ENCODE peak calls at places on chromosomes 12 and 14, in eight cellular contexts. M is psoas muscle, J is AG09319, N is bronchial epithelial cell, R is colonic mucosa, I is dorsolateral prefrontal cortex, S is GM12864, A is progenitor cell of endocrine pancreas. K is an unnamed sample.

GRCh38 chr14:48125654-48126053 is 450.2 kb upstream of the MDGA2 start:
- DNase-seq in M (no peak), J (no peak), N (no peak), R (no peak), I (no peak), S (no peak), A (no peak), K (no peak)

GRCh38 chr12:92403210-92404175 is 257.8 kb upstream of the BTG1 start:
- DNase-seq in M (no peak), J (no peak), N (no peak), R (peak), I (no peak), S (peak), A (no peak), K (peak)

GRCh38 chr12:52246720-52247621 is 13.9 kb downstream of the KRT7 start:
- DNase-seq in M (peak), J (no peak), N (no peak), R (peak), I (peak), S (no peak), A (no peak), K (peak)

GRCh38 chr12:4271433-4272013 is 2.0 kb upstream of the CCND2 start:
- DNase-seq in M (no peak), J (no peak), N (peak), R (no peak), I (no peak), S (no peak), A (no peak), K (peak)

GRCh38 chr14:37894463-37894862 is 299.0 kb downstream of the TTC6 start:
- DNase-seq in M (no peak), J (no peak), N (no peak), R (no peak), I (no peak), S (no peak), A (no peak), K (no peak)

GRCh38 chr12:22332191-22332590 is 2.3 kb downstream of the ST8SIA1 start:
- DNase-seq in M (no peak), J (no peak), N (no peak), R (no peak), I (no peak), S (no peak), A (no peak), K (no peak)

GRCh38 chr14:68659021-68659931 is 133.6 kb downstream of the ZFP36L1 start:
- DNase-seq in M (no peak), J (no peak), N (no peak), R (no peak), I (no peak), S (no peak), A (no peak), K (no peak)

GRCh38 chr14:53044486-53044885 is 93.6 kb upstream of the FERMT2 start:
- DNase-seq in M (no peak), J (peak), N (no peak), R (no peak), I (no peak), S (no peak), A (no peak), K (no peak)

GRCh38 chr14:67668559-67668958 is 5.9 kb downstream of the VTI1B start:
- DNase-seq in M (no peak), J (no peak), N (no peak), R (no peak), I (no peak), S (no peak), A (no peak), K (no peak)

GRCh38 chr12:45549503-45549902 is 180.0 kb upstream of the ARID2 start:
- DNase-seq in M (no peak), J (no peak), N (no peak), R (no peak), I (no peak), S (no peak), A (no peak), K (no peak)

GRCh38 chr12:74337951-74338350 is 199.7 kb upstream of the ATXN7L3B start:
- DNase-seq in M (no peak), J (no peak), N (peak), R (no peak), I (no peak), S (no peak), A (no peak), K (no peak)

GRCh38 chr14:105484069-105484996 is 2.4 kb upstream of the CRIP1 start:
- DNase-seq in M (no peak), J (no peak), N (no peak), R (peak), I (no peak), S (no peak), A (no peak), K (no peak)

GRCh38 chr14:92793709-92794546 is at the start of gene GOLGA5:
- DNase-seq in M (peak), J (peak), N (peak), R (peak), I (peak), S (peak), A (peak), K (peak)

GRCh38 chr12:92299344-92299743 is 153.7 kb upstream of the BTG1 start:
- DNase-seq in M (no peak), J (no peak), N (no peak), R (no peak), I (no peak), S (no peak), A (no peak), K (no peak)

GRCh38 chr14:51023964-51024363 is 70.9 kb downstream of the TRIM9 start:
- DNase-seq in M (no peak), J (peak), N (no peak), R (no peak), I (peak), S (no peak), A (no peak), K (no peak)

GRCh38 chr12:1812650-1813302 is 7.6 kb upstream of the LRTM2 start:
- DNase-seq in M (peak), J (no peak), N (peak), R (no peak), I (no peak), S (no peak), A (no peak), K (no peak)

GRCh38 chr12:968561-968960 is 19.1 kb upstream of the RAD52 start:
- DNase-seq in M (no peak), J (no peak), N (no peak), R (no peak), I (no peak), S (no peak), A (no peak), K (no peak)

GRCh38 chr14:42854061-42854460 is 1247.4 kb downstream of the LRFN5 start:
- DNase-seq in M (no peak), J (no peak), N (no peak), R (no peak), I (no peak), S (no peak), A (no peak), K (no peak)

GRCh38 chr12:114186241-114187002 is 219.5 kb downstream of the TBX5 start:
- DNase-seq in M (no peak), J (no peak), N (no peak), R (no peak), I (peak), S (no peak), A (no peak), K (no peak)

GRCh38 chr12:58408516-58408915 is 467.1 kb downstream of the ATP23 start:
- DNase-seq in M (no peak), J (no peak), N (no peak), R (no peak), I (no peak), S (no peak), A (no peak), K (no peak)

GRCh38 chr14:54343276-54344121 is 53.3 kb upstream of the CDKN3 start:
- DNase-seq in M (no peak), J (no peak), N (no peak), R (no peak), I (no peak), S (no peak), A (no peak), K (no peak)

GRCh38 chr12:95623554-95624170 is 72.4 kb upstream of the USP44 start:
- DNase-seq in M (peak), J (peak), N (peak), R (peak), I (peak), S (no peak), A (peak), K (peak)

GRCh38 chr12:59911516-59911915 is 315.7 kb downstream of the SLC16A7 start:
- DNase-seq in M (no peak), J (no peak), N (peak), R (no peak), I (no peak), S (no peak), A (no peak), K (no peak)

GRCh38 chr12:56358836-56359532 is 923 bp downstream of the STAT2 start:
- DNase-seq in M (no peak), J (peak), N (peak), R (no peak), I (peak), S (peak), A (no peak), K (no peak)

GRCh38 chr14:99612065-99612736 is 8.2 kb upstream of the CCDC85C start:
- DNase-seq in M (no peak), J (no peak), N (peak), R (peak), I (no peak), S (no peak), A (no peak), K (no peak)

GRCh38 chr14:26191123-26191522 is 406.7 kb downstream of the NOVA1 start:
- DNase-seq in M (no peak), J (no peak), N (no peak), R (no peak), I (no peak), S (no peak), A (no peak), K (no peak)
- TF ChIP-seq CTCF in M (no peak), J (no peak), N (peak), R (no peak), I (no peak), S (no peak), A (peak), K (no peak)

GRCh38 chr14:78704965-78705364 is 534.8 kb downstream of the NRXN3 start:
- DNase-seq in M (no peak), J (no peak), N (no peak), R (no peak), I (no peak), S (no peak), A (no peak), K (no peak)

GRCh38 chr14:78697341-78697740 is 527.2 kb downstream of the NRXN3 start:
- DNase-seq in M (no peak), J (peak), N (peak), R (no peak), I (no peak), S (peak), A (no peak), K (peak)

GRCh38 chr14:78701246-78701645 is 531.1 kb downstream of the NRXN3 start:
- DNase-seq in M (no peak), J (no peak), N (peak), R (no peak), I (no peak), S (no peak), A (no peak), K (no peak)

GRCh38 chr14:78700236-78700635 is 530.1 kb downstream of the NRXN3 start:
- DNase-seq in M (no peak), J (no peak), N (no peak), R (no peak), I (no peak), S (no peak), A (no peak), K (no peak)

GRCh38 chr14:78698991-78699390 is 528.8 kb downstream of the NRXN3 start:
- DNase-seq in M (no peak), J (no peak), N (no peak), R (no peak), I (no peak), S (no peak), A (no peak), K (no peak)
- TF ChIP-seq CTCF in M (no peak), J (no peak), N (no peak), R (no peak), I (no peak), S (no peak), A (no peak), K (no peak)

GRCh38 chr12:123077298-123078113 is 73.4 kb downstream of the PITPNM2 start:
- DNase-seq in M (no peak), J (no peak), N (no peak), R (no peak), I (no peak), S (no peak), A (no peak), K (no peak)

GRCh38 chr12:123076604-123077297 is 74.1 kb downstream of the PITPNM2 start:
- DNase-seq in M (no peak), J (no peak), N (peak), R (no peak), I (no peak), S (no peak), A (no peak), K (peak)

GRCh38 chr12:123073962-123074801 is 76.7 kb downstream of the PITPNM2 start:
- DNase-seq in M (no peak), J (no peak), N (no peak), R (no peak), I (no peak), S (no peak), A (no peak), K (no peak)

GRCh38 chr12:123075092-123075491 is 75.8 kb downstream of the PITPNM2 start:
- DNase-seq in M (no peak), J (no peak), N (peak), R (no peak), I (no peak), S (no peak), A (no peak), K (no peak)

GRCh38 chr12:123075591-123076171 is 75.2 kb downstream of the PITPNM2 start:
- DNase-seq in M (no peak), J (no peak), N (no peak), R (peak), I (no peak), S (no peak), A (no peak), K (peak)
- TF ChIP-seq CTCF in M (no peak), J (no peak), N (no peak), R (no peak), I (no peak), S (no peak), A (no peak), K (no peak)

DNA sequence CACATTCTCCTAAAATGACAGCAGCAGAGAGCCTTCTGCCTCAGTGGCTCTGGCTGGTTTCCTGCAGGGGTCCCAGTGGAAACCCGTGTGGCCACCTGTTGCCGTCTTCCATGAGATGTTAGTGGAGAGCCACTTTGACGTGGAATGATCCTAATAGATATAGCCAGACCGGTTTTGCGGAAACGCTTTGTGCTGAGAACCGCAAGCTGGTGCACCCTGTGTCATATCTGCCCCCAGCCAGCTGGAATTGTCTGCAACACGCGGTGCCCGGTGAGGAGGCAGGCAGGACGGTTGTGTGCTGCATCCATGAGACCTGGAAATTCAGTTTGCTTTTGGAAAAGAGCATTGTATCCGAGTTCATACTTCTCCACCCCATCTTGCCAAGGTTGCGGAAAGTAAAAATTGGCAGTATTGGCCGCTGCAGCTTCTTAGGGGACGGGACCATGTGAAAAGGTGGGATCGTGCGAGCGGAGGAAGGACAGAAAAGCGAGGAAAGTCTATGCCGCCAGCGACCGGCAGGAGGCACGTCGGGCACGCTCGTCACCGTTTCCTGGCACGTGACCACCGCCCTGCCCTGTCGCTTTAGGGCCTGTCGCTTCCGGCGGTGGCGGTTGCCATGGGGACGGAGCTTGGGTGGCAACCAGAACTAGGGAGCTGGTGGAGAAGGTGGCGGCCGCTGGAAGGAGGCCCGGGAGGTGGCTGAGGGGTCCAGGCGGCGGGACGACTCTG is at the start of gene CFAP251:
- DNase-seq in M (peak), J (no peak), N (peak), R (peak), I (peak), S (peak), A (peak), K (peak)
- TF ChIP-seq CTCF in M (peak), J (peak), N (peak), R (peak), I (peak), S (peak), A (peak), K (peak)

DNA sequence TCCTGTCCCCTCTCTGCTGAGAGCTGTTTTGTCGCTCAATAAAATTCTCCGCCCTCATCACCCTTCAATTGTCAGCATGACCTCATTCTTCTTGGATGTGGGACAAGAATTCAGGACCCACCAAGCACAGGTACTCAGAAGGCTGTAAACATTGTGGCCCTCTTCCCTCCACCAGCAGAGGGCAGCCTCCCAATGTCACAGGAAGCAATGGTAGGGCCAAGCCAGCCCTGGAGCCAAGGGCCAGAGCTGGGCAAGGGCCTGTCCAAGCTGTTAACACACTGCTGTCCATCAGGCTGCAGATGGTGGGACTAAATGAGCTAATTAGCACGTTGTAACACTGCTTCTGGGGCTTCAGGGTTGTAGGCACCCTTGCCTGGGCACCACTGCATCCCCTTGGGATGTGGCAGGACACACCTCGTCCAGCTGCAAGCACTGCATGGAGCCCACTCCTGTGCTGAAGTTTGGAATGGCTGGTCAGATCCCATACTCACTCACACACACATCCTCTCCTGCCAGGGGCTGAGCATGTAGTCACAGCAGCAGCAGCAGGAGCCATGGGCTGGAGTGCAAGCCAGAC is 62.7 kb upstream of the HECTD1 start:
- DNase-seq in M (no peak), J (no peak), N (peak), R (peak), I (no peak), S (no peak), A (no peak), K (no peak)
- TF ChIP-seq CTCF in M (no peak), J (peak), N (peak), R (peak), I (no peak), S (peak), A (no peak), K (peak)